ENCODE peak calls at places on chromosome 4, in nine cellular contexts. One of them, this sample, is unnamed.
A peak's percentile ranks its signal among the peaks of the same experiment; 100 is the strongest.

GRCh38 chr4:154491731-154492249 is at the start of gene DCHS2:
- DNase-seq in HepG2: peak; percentile 24
- DNase-seq in nephron progenitor cell: peak; percentile 73
- DNase-seq in A549: peak; percentile 12
- DNase-seq in tibial nerve: no peak
- DNase-seq in IMR-90: no peak
- DNase-seq in GM23338: peak; percentile 80
- DNase-seq in left lung: no peak
- DNase-seq in PC-9: no peak
- DNase-seq in this sample: no peak

GRCh38 chr4:174086829-174087799 is 196.4 kb downstream of the FBXO8 start:
- DNase-seq in tibial nerve: no peak
- DNase-seq in IMR-90: no peak
- DNase-seq in A549: no peak
- DNase-seq in PC-9: no peak
- DNase-seq in nephron progenitor cell: peak; percentile 11
- DNase-seq in left lung: no peak
- DNase-seq in GM23338: no peak
- DNase-seq in HepG2: no peak
- DNase-seq in this sample: no peak

GRCh38 chr4:56506110-56506705 is 617 bp downstream of the ARL9 start:
- DNase-seq in A549: no peak
- DNase-seq in nephron progenitor cell: peak; percentile 18
- DNase-seq in IMR-90: no peak
- DNase-seq in GM23338: peak; percentile 53
- DNase-seq in left lung: no peak
- DNase-seq in tibial nerve: no peak
- DNase-seq in HepG2: no peak
- DNase-seq in PC-9: no peak
- DNase-seq in this sample: no peak

GRCh38 chr4:7909966-7910720 is 29.5 kb downstream of the AFAP1 start:
- DNase-seq in left lung: peak; percentile 41
- DNase-seq in PC-9: peak; percentile 49
- DNase-seq in HepG2: no peak
- DNase-seq in A549: no peak
- DNase-seq in GM23338: no peak
- DNase-seq in nephron progenitor cell: no peak
- DNase-seq in tibial nerve: no peak
- DNase-seq in IMR-90: peak; percentile 65
- DNase-seq in this sample: no peak

GRCh38 chr4:100124715-100125114 is 65.6 kb downstream of the DDIT4L start:
- DNase-seq in GM23338: no peak
- DNase-seq in HepG2: no peak
- DNase-seq in IMR-90: no peak
- DNase-seq in left lung: no peak
- DNase-seq in nephron progenitor cell: no peak
- DNase-seq in A549: no peak
- DNase-seq in PC-9: no peak
- DNase-seq in tibial nerve: no peak
- DNase-seq in this sample: no peak

GRCh38 chr4:112003508-112003907 is 141.7 kb upstream of the FAM241A start:
- DNase-seq in PC-9: no peak
- DNase-seq in GM23338: no peak
- DNase-seq in tibial nerve: no peak
- DNase-seq in A549: no peak
- DNase-seq in IMR-90: no peak
- DNase-seq in HepG2: no peak
- DNase-seq in nephron progenitor cell: no peak
- DNase-seq in left lung: no peak
- DNase-seq in this sample: no peak

GRCh38 chr4:105619193-105619931 is 66.9 kb downstream of the ARHGEF38 start:
- DNase-seq in HepG2: no peak
- DNase-seq in tibial nerve: peak; percentile 57
- DNase-seq in nephron progenitor cell: no peak
- DNase-seq in PC-9: no peak
- DNase-seq in left lung: peak; percentile 77
- DNase-seq in GM23338: no peak
- DNase-seq in A549: no peak
- DNase-seq in IMR-90: no peak
- DNase-seq in this sample: no peak

GRCh38 chr4:29553842-29554241 is 1166.3 kb upstream of the PCDH7 start:
- DNase-seq in HepG2: no peak
- DNase-seq in PC-9: no peak
- DNase-seq in GM23338: no peak
- DNase-seq in tibial nerve: no peak
- DNase-seq in IMR-90: no peak
- DNase-seq in nephron progenitor cell: no peak
- DNase-seq in left lung: no peak
- DNase-seq in A549: no peak
- DNase-seq in this sample: no peak

DNA sequence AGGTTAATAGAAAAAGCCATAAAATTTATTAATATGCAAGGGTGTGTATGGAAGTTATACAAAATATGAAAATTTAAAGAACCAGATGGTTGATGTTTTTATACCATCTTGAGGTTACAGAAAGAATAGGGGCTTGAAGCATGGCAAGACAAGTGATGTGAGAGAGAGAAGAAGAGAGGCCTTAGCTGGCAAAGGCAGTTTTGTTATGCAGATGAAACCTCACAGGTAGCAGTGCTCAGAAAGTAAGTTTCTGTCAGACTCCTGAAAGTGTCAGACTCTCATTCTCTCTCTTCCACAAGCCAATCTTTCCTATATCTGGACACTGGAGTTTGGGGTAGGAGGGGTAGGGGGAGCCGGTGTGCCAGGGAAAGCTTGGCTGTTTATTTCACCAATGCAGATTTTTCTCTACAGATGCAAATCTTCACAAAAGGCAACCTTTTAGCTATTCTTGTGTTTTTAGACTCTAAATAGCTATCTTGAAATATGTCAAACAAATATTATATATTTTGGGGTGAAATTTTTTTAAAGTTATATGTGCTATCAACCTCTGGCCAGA is 124.5 kb downstream of the CFAP299 start:
- DNase-seq in tibial nerve: no peak
- DNase-seq in PC-9: no peak
- DNase-seq in A549: no peak
- DNase-seq in GM23338: peak; percentile 58
- DNase-seq in nephron progenitor cell: no peak
- DNase-seq in IMR-90: no peak
- DNase-seq in HepG2: no peak
- DNase-seq in left lung: no peak
- DNase-seq in this sample: no peak
- TF ChIP-seq CTCF in tibial nerve: no peak
- TF ChIP-seq CTCF in PC-9: no peak
- TF ChIP-seq CTCF in A549: no peak
- TF ChIP-seq CTCF in GM23338: peak; percentile 45
- TF ChIP-seq CTCF in nephron progenitor cell: no peak
- TF ChIP-seq CTCF in IMR-90: no peak
- TF ChIP-seq CTCF in HepG2: no peak
- TF ChIP-seq CTCF in left lung: no peak
- TF ChIP-seq CTCF in this sample: no peak

DNA sequence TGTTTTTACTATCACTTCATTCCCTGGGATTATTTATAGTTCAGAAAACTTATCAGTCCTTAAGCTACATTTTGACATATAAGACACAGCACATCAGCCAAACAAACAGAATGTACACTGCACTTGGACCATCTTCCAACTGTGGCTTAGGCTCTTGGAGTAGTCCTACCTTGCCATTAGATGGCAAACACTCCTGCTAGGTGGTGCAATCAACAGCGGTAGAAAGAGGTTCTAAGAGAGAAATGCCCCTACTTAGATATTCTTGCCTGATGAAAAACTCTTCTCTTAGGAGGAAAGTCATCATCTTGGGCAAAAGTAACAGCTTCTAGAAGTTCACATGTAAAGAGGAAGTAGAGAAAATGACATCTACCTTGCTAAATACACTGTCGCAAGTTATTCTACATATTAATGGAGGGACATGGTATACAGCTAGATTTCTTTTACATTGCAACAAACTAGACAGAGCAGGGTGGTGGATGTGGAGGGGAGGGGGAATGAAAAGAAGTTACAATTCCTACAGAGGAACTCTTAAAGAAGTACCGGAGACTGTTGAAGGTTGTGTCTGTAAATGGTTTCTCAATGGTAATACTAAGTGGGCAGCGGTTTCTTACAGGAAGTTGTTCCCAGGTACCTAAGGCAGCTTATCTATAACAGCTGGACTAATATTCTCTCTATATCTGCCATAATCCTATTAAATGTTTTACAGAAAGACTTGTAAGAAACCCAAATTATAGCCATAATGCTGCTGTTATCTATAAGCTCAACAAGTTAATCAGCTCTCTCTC is 8.1 kb upstream of the STPG2 start:
- DNase-seq in A549: no peak
- DNase-seq in IMR-90: no peak
- DNase-seq in tibial nerve: no peak
- DNase-seq in nephron progenitor cell: no peak
- DNase-seq in HepG2: no peak
- DNase-seq in left lung: no peak
- DNase-seq in GM23338: no peak
- DNase-seq in PC-9: no peak
- DNase-seq in this sample: no peak
- TF ChIP-seq CTCF in A549: no peak
- TF ChIP-seq CTCF in IMR-90: no peak
- TF ChIP-seq CTCF in tibial nerve: no peak
- TF ChIP-seq CTCF in nephron progenitor cell: no peak
- TF ChIP-seq CTCF in HepG2: no peak
- TF ChIP-seq CTCF in left lung: no peak
- TF ChIP-seq CTCF in GM23338: peak; percentile 41
- TF ChIP-seq CTCF in PC-9: no peak
- TF ChIP-seq CTCF in this sample: no peak

GRCh38 chr4:69829678-69830077 is 30.3 kb downstream of the SULT1E1 start:
- DNase-seq in PC-9: no peak
- DNase-seq in A549: no peak
- DNase-seq in GM23338: no peak
- DNase-seq in nephron progenitor cell: no peak
- DNase-seq in HepG2: no peak
- DNase-seq in tibial nerve: no peak
- DNase-seq in IMR-90: no peak
- DNase-seq in left lung: no peak
- DNase-seq in this sample: no peak

GRCh38 chr4:69831646-69832325 is 28.2 kb downstream of the SULT1E1 start:
- DNase-seq in A549: no peak
- DNase-seq in nephron progenitor cell: no peak
- DNase-seq in PC-9: no peak
- DNase-seq in HepG2: peak; percentile 6
- DNase-seq in GM23338: no peak
- DNase-seq in left lung: peak; percentile 49
- DNase-seq in IMR-90: no peak
- DNase-seq in tibial nerve: no peak
- DNase-seq in this sample: no peak

GRCh38 chr4:69832326-69833030 is 27.5 kb downstream of the SULT1E1 start:
- DNase-seq in nephron progenitor cell: no peak
- DNase-seq in left lung: no peak
- DNase-seq in GM23338: no peak
- DNase-seq in IMR-90: no peak
- DNase-seq in A549: no peak
- DNase-seq in tibial nerve: no peak
- DNase-seq in PC-9: no peak
- DNase-seq in HepG2: peak; percentile 99
- DNase-seq in this sample: no peak

GRCh38 chr4:69831270-69831627 is 28.7 kb downstream of the SULT1E1 start:
- DNase-seq in IMR-90: no peak
- DNase-seq in tibial nerve: no peak
- DNase-seq in nephron progenitor cell: no peak
- DNase-seq in GM23338: no peak
- DNase-seq in HepG2: no peak
- DNase-seq in left lung: no peak
- DNase-seq in A549: no peak
- DNase-seq in PC-9: no peak
- DNase-seq in this sample: no peak

DNA sequence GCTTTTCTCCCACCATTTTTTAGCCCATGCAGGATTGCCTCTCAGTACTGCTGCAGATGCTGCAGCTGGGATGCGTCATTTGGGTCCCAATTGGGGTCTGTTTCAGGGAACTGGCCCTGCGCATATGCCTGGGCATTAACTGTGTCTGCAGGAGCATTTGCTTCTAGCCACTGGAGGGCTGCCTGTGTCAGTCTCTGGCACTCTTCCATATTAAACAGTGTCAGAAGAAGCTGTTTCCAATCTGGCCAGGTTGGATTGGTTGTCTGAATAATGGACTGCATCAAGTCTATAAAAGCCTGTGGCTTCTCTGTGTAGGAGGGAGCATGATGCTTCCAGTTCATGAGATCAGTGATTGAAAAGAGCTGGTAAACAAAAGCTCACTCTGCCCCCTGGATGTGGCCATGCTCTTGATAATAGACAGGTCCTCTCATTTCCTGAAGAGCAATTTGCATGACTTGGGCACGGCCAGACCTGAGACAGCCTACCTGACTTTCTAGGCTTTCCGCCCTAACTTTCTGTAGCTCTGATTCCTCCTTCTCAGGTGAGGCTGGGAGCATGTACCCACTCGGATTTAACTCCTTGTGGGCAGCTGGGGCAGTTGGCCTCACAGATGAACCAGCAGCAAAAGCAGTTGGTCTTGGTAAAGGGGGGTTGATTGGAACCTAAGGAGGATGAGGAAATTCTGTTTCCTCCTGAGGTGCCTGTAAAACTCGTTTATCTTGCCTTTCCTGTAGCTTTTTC is 29.2 kb downstream of the SULT1E1 start:
- DNase-seq in PC-9: no peak
- DNase-seq in A549: no peak
- DNase-seq in tibial nerve: no peak
- DNase-seq in GM23338: peak; percentile 17
- DNase-seq in left lung: no peak
- DNase-seq in nephron progenitor cell: no peak
- DNase-seq in IMR-90: no peak
- DNase-seq in HepG2: peak; percentile 81
- DNase-seq in this sample: no peak
- TF ChIP-seq CTCF in PC-9: no peak
- TF ChIP-seq CTCF in A549: no peak
- TF ChIP-seq CTCF in tibial nerve: no peak
- TF ChIP-seq CTCF in GM23338: peak; percentile 24
- TF ChIP-seq CTCF in left lung: no peak
- TF ChIP-seq CTCF in nephron progenitor cell: no peak
- TF ChIP-seq CTCF in IMR-90: no peak
- TF ChIP-seq CTCF in HepG2: peak; percentile 53
- TF ChIP-seq CTCF in this sample: peak; percentile 3

GRCh38 chr4:121938282-121939092 is 13.4 kb downstream of the TRPC3 start:
- DNase-seq in A549: no peak
- DNase-seq in IMR-90: peak; percentile 12
- DNase-seq in left lung: no peak
- DNase-seq in GM23338: no peak
- DNase-seq in tibial nerve: no peak
- DNase-seq in PC-9: peak; percentile 38
- DNase-seq in nephron progenitor cell: no peak
- DNase-seq in HepG2: peak; percentile 12
- DNase-seq in this sample: no peak

GRCh38 chr4:121946644-121947043 is 5.2 kb downstream of the TRPC3 start:
- DNase-seq in A549: no peak
- DNase-seq in PC-9: no peak
- DNase-seq in left lung: no peak
- DNase-seq in tibial nerve: no peak
- DNase-seq in nephron progenitor cell: no peak
- DNase-seq in GM23338: no peak
- DNase-seq in HepG2: no peak
- DNase-seq in IMR-90: no peak
- DNase-seq in this sample: no peak

GRCh38 chr4:121939690-121940089 is 12.2 kb downstream of the TRPC3 start:
- DNase-seq in tibial nerve: no peak
- DNase-seq in GM23338: peak; percentile 21
- DNase-seq in left lung: no peak
- DNase-seq in nephron progenitor cell: no peak
- DNase-seq in IMR-90: peak; percentile 12
- DNase-seq in PC-9: no peak
- DNase-seq in HepG2: no peak
- DNase-seq in A549: no peak
- DNase-seq in this sample: no peak

GRCh38 chr4:121943941-121944340 is 7.9 kb downstream of the TRPC3 start:
- DNase-seq in nephron progenitor cell: peak; percentile 49
- DNase-seq in HepG2: peak; percentile 10
- DNase-seq in IMR-90: no peak
- DNase-seq in A549: no peak
- DNase-seq in tibial nerve: no peak
- DNase-seq in PC-9: no peak
- DNase-seq in left lung: no peak
- DNase-seq in GM23338: peak; percentile 86
- DNase-seq in this sample: no peak
- TF ChIP-seq CTCF in nephron progenitor cell: peak; percentile 43
- TF ChIP-seq CTCF in HepG2: peak; percentile 34
- TF ChIP-seq CTCF in IMR-90: no peak
- TF ChIP-seq CTCF in A549: no peak
- TF ChIP-seq CTCF in tibial nerve: no peak
- TF ChIP-seq CTCF in PC-9: peak; percentile 37
- TF ChIP-seq CTCF in left lung: no peak
- TF ChIP-seq CTCF in GM23338: peak; percentile 91
- TF ChIP-seq CTCF in this sample: peak; percentile 35

This sample was measured in osteocyte.